ENCODE peak calls at places on chromosomes 5 and 9, in seven cellular contexts. D is CD8-positive, alpha-beta memory T cell; K is aorta; M is heart right ventricle; O is mammary epithelial cell; W is NT2/D1; I is GM12878. G is an unnamed sample. For H3K36me3 and H3K4me1, the result is how much of the 10 kb centered on the place peaks cover.

GRCh38 chr5:150446103-150446502 is 3.4 kb downstream of the RPS14 start:
- DNase-seq in D (no peak), K (no peak), M (no peak), O (no peak), W (no peak), I (no peak), G (no peak)

GRCh38 chr5:125023673-125024072 is 277.2 kb upstream of the ZNF608 start:
- DNase-seq in D (no peak), K (no peak), M (no peak), O (peak), W (no peak), I (no peak), G (no peak)

GRCh38 chr5:159135896-159136531 is 36.3 kb upstream of the EBF1 start:
- DNase-seq in D (no peak), K (no peak), M (no peak), O (peak), W (no peak), I (no peak), G (no peak)

GRCh38 chr5:6683241-6683640 is 30.0 kb upstream of the TENT4A start:
- DNase-seq in D (no peak), K (no peak), M (no peak), O (no peak), W (no peak), I (no peak), G (no peak)

GRCh38 chr5:61641748-61642565 is 309.9 kb downstream of the ZSWIM6 start:
- DNase-seq in D (no peak), K (no peak), M (no peak), O (no peak), W (no peak), I (no peak), G (no peak)

GRCh38 chr9:134284273-134284672 is 42.0 kb upstream of the RXRA start:
- DNase-seq in D (no peak), K (peak), M (peak), O (no peak), W (no peak), I (no peak), G (no peak)

GRCh38 chr5:78496373-78496772 is 136.0 kb downstream of the SCAMP1 start:
- DNase-seq in D (no peak), K (no peak), M (no peak), O (peak), W (no peak), I (no peak), G (no peak)

GRCh38 chr5:122341087-122341486 is 29.1 kb downstream of the SNCAIP start:
- DNase-seq in D (no peak), K (no peak), M (no peak), O (no peak), W (no peak), I (no peak), G (no peak)

GRCh38 chr5:80156156-80156555 is 99.7 kb downstream of the SERINC5 start:
- DNase-seq in D (no peak), K (no peak), M (no peak), O (no peak), W (no peak), I (no peak), G (no peak)
- H3K36me3 ChIP-seq in D (under half), K (under half), M (under half), O (under half), W (under half), I (under half), G (under half)

GRCh38 chr9:97970106-97970505 is 13.0 kb upstream of the ANP32B start:
- DNase-seq in D (no peak), K (no peak), M (no peak), O (no peak), W (no peak), I (no peak), G (no peak)

GRCh38 chr9:97978706-97979105 is 4.4 kb upstream of the ANP32B start:
- DNase-seq in D (no peak), K (no peak), M (no peak), O (no peak), W (no peak), I (no peak), G (no peak)

GRCh38 chr9:97969014-97969413 is 14.1 kb upstream of the ANP32B start:
- DNase-seq in D (no peak), K (no peak), M (no peak), O (no peak), W (no peak), I (no peak), G (no peak)

DNA sequence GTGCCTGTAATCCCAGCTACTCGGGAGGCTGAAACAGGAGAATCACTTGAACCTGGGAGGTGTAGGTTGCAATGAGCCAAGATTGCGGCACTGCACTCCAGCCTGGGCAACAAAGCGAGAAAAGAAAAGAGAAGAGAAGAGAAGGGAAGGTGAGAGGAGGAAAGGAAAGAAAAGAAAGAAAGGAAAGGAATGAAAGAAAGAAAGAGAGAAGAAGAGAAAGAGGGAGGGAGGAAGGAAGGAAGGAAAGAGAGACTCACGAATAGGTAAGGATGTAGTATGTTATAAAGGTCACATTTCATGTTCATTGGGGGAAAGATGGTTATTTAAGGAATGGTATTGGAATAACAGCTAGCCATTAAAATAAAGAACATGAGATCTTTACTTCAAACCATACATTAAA is 10.4 kb upstream of the ANP32B start:
- DNase-seq in D (no peak), K (no peak), M (no peak), O (no peak), W (no peak), I (no peak), G (no peak)
- H3K4me3 ChIP-seq in D (no peak), K (no peak), M (no peak), O (no peak), W (no peak), I (no peak), G (no peak)

DNA sequence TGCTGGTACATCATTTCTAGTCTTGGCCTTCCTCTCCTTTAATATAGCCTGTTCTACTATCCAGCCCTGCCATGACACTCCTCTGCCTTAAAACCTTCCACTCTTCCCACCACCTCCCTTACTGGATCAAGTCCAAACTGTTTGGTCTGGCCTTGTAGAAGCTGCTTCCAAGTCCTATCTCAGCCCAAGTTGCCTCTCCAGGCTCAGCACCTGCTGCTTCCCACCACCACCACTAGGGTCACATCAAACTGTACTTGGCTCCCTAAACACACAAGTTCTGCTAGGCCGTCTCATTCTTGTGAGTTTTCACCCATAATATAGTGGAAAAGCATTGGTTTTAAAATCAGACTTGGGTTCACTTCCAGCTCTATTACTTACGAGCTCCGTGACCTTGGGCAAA is 1.4 kb downstream of the NDUFA8 start:
- DNase-seq in D (no peak), K (no peak), M (peak), O (peak), W (peak), I (no peak), G (peak)
- H3K4me1 ChIP-seq in D (under half), K (under half), M (under half), O (under half), W (under half), I (under half), G (under half)

DNA sequence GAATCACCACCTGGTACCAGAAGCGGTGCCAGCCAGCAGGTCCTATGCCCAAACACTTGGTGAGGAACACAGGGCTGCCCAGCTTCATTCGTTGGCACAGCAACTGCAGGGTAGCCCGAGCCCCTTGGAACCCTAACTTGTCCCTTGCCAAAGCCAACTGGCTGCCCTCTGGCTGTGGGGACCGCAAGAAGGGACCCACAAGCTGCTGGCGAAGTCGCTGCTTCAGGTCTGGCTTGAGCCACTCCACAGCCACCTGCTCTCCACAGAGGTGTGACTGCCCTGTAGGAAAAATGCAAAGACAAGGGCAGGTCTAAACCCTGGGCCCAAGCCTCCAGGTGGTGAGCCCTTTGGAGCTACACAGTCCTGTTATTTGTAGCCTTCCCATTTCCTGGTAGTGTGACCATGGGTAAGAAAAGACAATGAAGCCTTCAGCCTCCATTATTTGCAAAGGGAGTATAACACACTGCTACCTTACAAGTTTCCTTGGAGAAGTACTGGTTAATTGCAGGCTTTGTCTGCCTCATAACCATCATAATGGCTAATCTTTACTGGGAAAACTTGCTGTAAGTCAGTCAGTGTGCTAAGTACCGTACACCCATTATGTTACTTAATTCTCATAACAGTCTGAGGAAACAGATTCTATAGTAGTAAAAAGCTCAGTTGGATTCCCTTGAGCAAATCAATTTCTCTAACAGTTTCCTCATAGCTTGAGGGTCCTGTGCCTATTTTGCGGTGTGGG is 1.7 kb downstream of the DND1 start:
- DNase-seq in D (no peak), K (no peak), M (no peak), O (no peak), W (no peak), I (no peak), G (no peak)
- H3K36me3 ChIP-seq in D (under half), K (under half), M (under half), O (under half), W (half or more), I (under half), G (half or more)

GRCh38 chr5:66423484-66423883 is 172.7 kb upstream of the MAST4 start:
- DNase-seq in D (no peak), K (no peak), M (no peak), O (no peak), W (no peak), I (no peak), G (no peak)

GRCh38 chr5:66427043-66427442 is 169.2 kb upstream of the MAST4 start:
- DNase-seq in D (no peak), K (no peak), M (no peak), O (no peak), W (no peak), I (no peak), G (no peak)

DNA sequence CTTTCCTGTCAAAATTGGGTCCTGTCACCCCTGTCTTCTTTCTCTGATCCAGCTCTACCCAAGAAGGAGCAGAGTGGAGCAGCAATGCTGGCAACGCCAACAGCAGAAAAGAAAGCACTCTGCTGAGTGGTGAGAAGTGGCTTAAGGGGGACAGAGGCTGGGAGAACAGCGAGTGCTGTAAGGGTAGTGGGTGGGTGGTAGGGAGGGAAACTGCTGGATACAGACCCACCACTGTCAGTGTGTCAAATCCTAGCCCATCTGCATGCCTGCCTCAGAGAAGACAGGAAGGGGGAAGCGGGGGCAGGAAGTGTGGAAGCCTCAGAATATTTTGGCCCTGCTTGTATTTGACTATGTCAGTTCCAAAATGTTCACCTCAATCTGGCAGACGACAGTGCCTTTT is 170.4 kb upstream of the MAST4 start:
- DNase-seq in D (no peak), K (no peak), M (no peak), O (no peak), W (no peak), I (no peak), G (no peak)
- H3K4me3 ChIP-seq in D (no peak), K (no peak), M (no peak), O (no peak), W (no peak), I (no peak), G (no peak)